ENCODE peak calls at places on chromosomes 12 and 14, in nine cellular contexts. A is uterus, E is GM13976, D is epithelial cell of esophagus, W is mucosa of descending colon, V is tibial artery, P is choroid plexus epithelial cell, J is GM12865, N is bronchial epithelial cell. Y is an unnamed sample.

GRCh38 chr12:54053625-54054441 is at the start of gene HOXC4:
- DNase-seq in A (no peak), E (peak), D (no peak), W (no peak), V (no peak), P (no peak), J (peak), N (no peak), Y (no peak)

GRCh38 chr14:59846595-59846994 is 24.0 kb downstream of the RTN1 start:
- DNase-seq in A (no peak), E (no peak), D (no peak), W (no peak), V (no peak), P (no peak), J (no peak), N (no peak), Y (no peak)

GRCh38 chr14:90693413-90693812 is 122.8 kb downstream of the TTC7B start:
- DNase-seq in A (no peak), E (no peak), D (peak), W (no peak), V (no peak), P (no peak), J (no peak), N (peak), Y (no peak)

GRCh38 chr14:104999361-104999760 is 13.8 kb downstream of the CLBA1 start:
- DNase-seq in A (no peak), E (no peak), D (no peak), W (no peak), V (no peak), P (no peak), J (no peak), N (no peak), Y (no peak)

GRCh38 chr12:104971276-104971675 is 13.2 kb upstream of the SLC41A2 start:
- DNase-seq in A (no peak), E (no peak), D (peak), W (no peak), V (no peak), P (no peak), J (no peak), N (no peak), Y (no peak)

GRCh38 chr12:14238224-14238792 is 127.2 kb upstream of the ATF7IP start:
- DNase-seq in A (no peak), E (no peak), D (peak), W (peak), V (no peak), P (peak), J (peak), N (peak), Y (no peak)

GRCh38 chr12:41531147-41531829 is 343.2 kb downstream of the PDZRN4 start:
- DNase-seq in A (peak), E (no peak), D (no peak), W (peak), V (peak), P (no peak), J (no peak), N (no peak), Y (no peak)

GRCh38 chr14:77868552-77869300 is 68.8 kb downstream of the ADCK1 start:
- DNase-seq in A (no peak), E (no peak), D (no peak), W (no peak), V (no peak), P (no peak), J (no peak), N (no peak), Y (no peak)

GRCh38 chr14:29339491-29339890 is 572.9 kb downstream of the FOXG1 start:
- DNase-seq in A (no peak), E (no peak), D (peak), W (no peak), V (no peak), P (peak), J (no peak), N (peak), Y (no peak)

GRCh38 chr14:74618078-74618952 is 6.3 kb upstream of the LTBP2 start:
- DNase-seq in A (no peak), E (no peak), D (peak), W (peak), V (no peak), P (peak), J (peak), N (peak), Y (peak)

GRCh38 chr14:38366374-38366773 is 110.5 kb upstream of the CLEC14A start:
- DNase-seq in A (no peak), E (no peak), D (no peak), W (no peak), V (no peak), P (peak), J (no peak), N (no peak), Y (no peak)
- TF ChIP-seq CTCF in A (no peak), E (no peak), D (no peak), W (no peak), V (no peak), P (no peak), J (no peak), N (no peak), Y (no peak)

GRCh38 chr12:98591209-98591608 is 2.3 kb upstream of the SLC25A3 start:
- DNase-seq in A (no peak), E (no peak), D (no peak), W (no peak), V (no peak), P (peak), J (no peak), N (no peak), Y (no peak)
- TF ChIP-seq CTCF in A (no peak), E (no peak), D (no peak), W (no peak), V (no peak), P (peak), J (no peak), N (no peak), Y (no peak)

DNA sequence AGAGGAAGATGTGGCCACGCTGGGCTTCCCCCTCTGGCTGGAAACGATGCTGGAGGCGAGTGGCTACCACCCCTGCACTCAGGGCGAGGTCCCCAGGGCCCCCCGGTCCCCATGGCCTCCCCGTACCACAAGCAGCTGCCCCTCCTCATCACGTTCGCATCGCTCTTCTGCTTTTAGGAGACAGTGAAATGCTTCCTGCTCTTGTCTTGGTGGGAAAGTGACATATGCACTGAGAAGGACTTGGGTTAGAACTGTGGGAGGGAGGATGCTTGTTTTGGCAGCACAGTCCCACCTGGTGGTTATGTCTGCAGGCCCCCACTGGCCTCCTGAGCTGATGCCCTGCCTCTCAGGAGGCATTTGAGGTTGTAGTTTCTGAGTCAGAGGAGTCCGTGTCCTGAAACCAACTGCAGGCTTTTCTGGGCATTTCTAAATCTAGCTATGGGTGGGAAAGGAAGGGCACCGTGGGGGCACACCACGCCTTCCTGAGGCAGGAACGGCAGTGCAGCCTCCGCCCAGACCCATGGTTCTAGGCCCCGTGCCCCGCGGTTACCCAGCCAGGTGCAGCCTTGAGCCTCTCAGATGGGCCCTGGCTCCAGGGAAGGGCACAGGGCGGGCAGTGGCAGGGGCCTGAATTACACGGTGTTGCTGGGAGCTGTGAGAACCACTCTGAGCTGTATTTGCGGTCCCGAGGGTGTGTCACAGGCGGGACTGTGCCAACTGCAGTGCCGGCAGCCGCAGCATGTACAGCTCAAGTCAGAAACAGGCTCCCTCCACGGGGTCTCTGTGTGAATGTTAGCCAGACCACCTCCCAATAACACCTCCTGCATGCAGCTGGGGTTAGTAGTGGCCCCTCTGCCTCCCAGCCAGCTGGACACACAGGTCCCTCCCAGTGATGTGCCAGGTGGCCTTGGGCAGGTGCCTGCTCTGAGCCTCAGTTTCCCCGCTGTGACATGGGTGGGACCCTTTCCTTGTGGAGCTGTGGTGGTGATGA is 139.5 kb downstream of the ADGRD1 start:
- DNase-seq in A (peak), E (peak), D (no peak), W (peak), V (peak), P (no peak), J (peak), N (peak), Y (peak)
- TF ChIP-seq CTCF in A (no peak), E (no peak), D (no peak), W (no peak), V (no peak), P (no peak), J (peak), N (no peak), Y (peak)

GRCh38 chr12:49519574-49519936 is 19.3 kb upstream of the KCNH3 start:
- DNase-seq in A (no peak), E (no peak), D (no peak), W (no peak), V (no peak), P (no peak), J (no peak), N (no peak), Y (no peak)

GRCh38 chr12:49515266-49515665 is 23.6 kb upstream of the KCNH3 start:
- DNase-seq in A (no peak), E (no peak), D (peak), W (no peak), V (no peak), P (peak), J (no peak), N (peak), Y (no peak)

GRCh38 chr12:49524660-49525324 is 14.0 kb upstream of the KCNH3 start:
- DNase-seq in A (no peak), E (no peak), D (no peak), W (no peak), V (no peak), P (no peak), J (no peak), N (no peak), Y (no peak)

GRCh38 chr12:49521391-49521790 is 17.4 kb upstream of the KCNH3 start:
- DNase-seq in A (no peak), E (no peak), D (no peak), W (no peak), V (no peak), P (no peak), J (no peak), N (no peak), Y (no peak)

GRCh38 chr12:49518914-49519573 is 19.8 kb upstream of the KCNH3 start:
- DNase-seq in A (no peak), E (no peak), D (peak), W (no peak), V (no peak), P (peak), J (no peak), N (no peak), Y (no peak)
- TF ChIP-seq CTCF in A (no peak), E (no peak), D (no peak), W (no peak), V (no peak), P (no peak), J (no peak), N (no peak), Y (no peak)

DNA sequence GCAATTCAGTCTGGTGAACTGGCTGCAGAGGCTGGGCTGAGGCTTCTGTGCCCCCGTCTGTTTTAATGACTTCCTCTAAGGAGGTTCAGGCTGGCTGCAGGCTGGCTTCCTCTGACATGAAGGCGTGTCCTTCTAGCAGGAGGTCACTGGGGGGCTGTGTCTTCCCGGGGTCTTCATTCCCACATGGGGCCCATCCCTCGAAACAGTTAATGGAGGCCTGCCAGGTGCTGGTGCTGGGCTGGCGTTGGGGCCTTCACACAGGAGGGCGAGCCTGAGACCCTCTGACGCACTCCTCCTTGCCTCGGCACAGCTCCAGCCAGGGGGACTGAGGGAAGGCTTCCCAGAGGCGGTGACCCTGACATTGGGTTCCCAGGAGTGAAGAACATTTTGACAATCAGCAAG is 57.7 kb upstream of the DLK1 start:
- DNase-seq in A (no peak), E (no peak), D (no peak), W (no peak), V (no peak), P (no peak), J (no peak), N (no peak), Y (no peak)
- TF ChIP-seq CTCF in A (no peak), E (no peak), D (no peak), W (no peak), V (no peak), P (no peak), J (no peak), N (no peak), Y (no peak)

DNA sequence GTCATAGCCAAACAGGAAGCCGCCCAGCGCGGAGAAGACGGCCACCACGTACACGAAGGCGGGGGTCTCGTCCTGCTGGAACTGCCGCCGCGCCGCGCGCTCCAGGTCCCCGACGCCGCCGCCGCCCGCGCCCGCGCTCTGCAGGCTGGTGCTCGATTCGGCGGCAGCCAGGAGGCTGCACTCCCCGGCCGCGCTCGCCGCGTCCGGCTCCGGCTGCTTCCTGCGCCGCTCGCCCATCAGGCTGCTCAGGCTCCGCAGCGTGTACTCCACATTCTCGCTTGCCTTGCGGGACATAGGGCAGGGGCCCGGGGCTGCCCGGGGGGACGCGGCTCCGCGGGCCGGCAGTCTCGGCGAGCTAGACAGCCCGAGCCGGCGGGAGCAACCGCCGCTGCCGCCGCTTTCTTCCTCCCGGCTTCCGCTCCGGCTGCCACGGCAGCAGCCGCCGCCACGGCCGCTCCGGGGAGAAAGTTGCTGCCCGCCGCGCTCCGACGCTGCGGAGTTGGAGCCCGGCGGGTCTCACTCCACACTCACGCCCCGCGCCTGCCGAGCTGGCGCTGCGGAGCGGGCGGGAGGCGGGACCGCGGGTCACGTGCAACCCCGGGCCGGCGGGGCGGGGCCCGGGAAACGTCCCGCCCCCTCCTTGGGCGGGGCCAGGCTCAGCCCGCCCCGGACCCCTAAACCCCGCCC is at the start of gene SLC2A13:
- DNase-seq in A (peak), E (peak), D (peak), W (peak), V (peak), P (peak), J (peak), N (peak), Y (peak)
- TF ChIP-seq CTCF in A (no peak), E (no peak), D (no peak), W (no peak), V (no peak), P (no peak), J (no peak), N (no peak), Y (no peak)

DNA sequence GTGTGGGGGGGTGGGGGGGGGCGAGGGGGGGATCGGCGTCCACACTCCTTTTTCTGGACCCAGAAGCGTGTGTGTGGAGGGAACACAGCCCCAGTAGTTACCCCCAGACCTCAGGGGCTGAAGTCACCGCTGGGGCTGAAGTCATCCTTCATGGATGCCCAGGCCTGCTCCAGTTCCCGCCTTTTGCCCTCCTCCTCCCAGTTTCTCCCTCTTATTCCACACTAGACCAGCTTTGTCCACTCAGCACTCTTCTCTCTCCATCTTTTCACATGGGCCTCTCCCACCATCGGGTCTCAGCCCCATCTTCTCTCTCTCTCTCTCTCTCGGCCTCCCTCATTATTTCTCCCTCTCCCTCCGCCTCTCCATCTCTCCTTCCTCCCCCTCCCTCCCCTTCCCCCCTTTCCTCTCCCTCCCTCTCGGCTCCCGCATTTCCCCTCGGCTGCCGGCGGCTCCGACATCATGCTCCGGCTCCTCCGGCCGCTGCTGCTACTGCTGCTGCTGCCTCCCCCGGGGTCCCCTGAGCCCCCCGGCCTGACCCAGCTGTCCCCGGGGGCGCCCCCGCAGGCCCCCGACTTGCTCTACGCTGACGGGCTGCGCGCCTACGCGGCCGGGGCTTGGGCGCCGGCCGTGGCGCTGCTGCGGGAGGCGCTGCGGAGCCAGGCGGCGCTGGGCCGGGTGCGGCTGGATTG is at the start of gene P3H3:
- DNase-seq in A (peak), E (no peak), D (peak), W (no peak), V (no peak), P (peak), J (no peak), N (peak), Y (no peak)
- TF ChIP-seq CTCF in A (no peak), E (peak), D (no peak), W (no peak), V (no peak), P (no peak), J (no peak), N (no peak), Y (no peak)

DNA sequence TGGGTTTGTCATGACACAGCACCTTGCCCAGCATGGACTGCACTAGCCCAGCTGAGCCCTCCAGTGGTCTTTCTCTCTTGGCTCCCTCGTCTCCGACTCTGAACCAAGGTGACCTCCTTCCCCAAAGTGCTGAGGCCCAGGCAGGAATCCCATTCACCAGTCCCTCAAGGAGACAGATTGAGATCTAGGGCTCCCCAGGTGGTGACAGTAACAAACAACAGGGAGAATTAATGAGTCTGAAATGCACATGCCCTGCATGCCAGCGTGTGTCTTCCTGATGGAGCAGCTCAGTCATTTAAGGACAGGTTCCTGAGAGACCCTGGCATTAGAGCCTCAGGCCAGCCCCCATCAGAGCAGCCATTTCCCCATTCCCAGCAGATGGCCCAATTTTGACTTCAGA is 51.4 kb upstream of the OAS1 start:
- DNase-seq in A (no peak), E (no peak), D (peak), W (no peak), V (no peak), P (peak), J (no peak), N (peak), Y (no peak)
- TF ChIP-seq CTCF in A (no peak), E (no peak), D (peak), W (no peak), V (no peak), P (peak), J (peak), N (peak), Y (peak)

Y was measured in GM06990.